ENCODE peak calls at places on chromosomes 12 and 14, in four cellular contexts. Q is endothelial cell of umbilical vein, B is mammary epithelial cell, M is PC-9. F is an unnamed sample.

GRCh38 chr14:71377099-71377498 is 469.8 kb downstream of the PCNX1 start:
- DNase-seq in B (no peak), M (no peak), Q (no peak), F (no peak)

GRCh38 chr12:108667349-108667748 is 33.7 kb upstream of the SELPLG start:
- DNase-seq in M (no peak), B (no peak), Q (no peak), F (no peak)

GRCh38 chr12:51821423-51822260 is 26.9 kb downstream of the FIGNL2 start:
- DNase-seq in M (no peak), B (no peak), Q (no peak), F (no peak)

GRCh38 chr12:52975820-52976573 is 27.1 kb downstream of the KRT18 start:
- DNase-seq in M (peak), B (peak), Q (peak), F (peak)

GRCh38 chr14:74501135-74501614 is 7.6 kb downstream of the ISCA2 start:
- DNase-seq in M (no peak), Q (peak), B (peak), F (peak)

GRCh38 chr12:106342397-106343212 is 14.9 kb upstream of the POLR3B start:
- DNase-seq in Q (peak), B (peak), M (peak), F (peak)

GRCh38 chr14:34254596-34254995 is 207.4 kb downstream of the SPTSSA start:
- DNase-seq in Q (no peak), M (no peak), B (peak), F (no peak)

GRCh38 chr12:105107176-105107496 is 395 bp upstream of the WASHC4 start:
- DNase-seq in M (no peak), Q (no peak), B (no peak), F (no peak)

GRCh38 chr14:59771577-59771976 is 99.0 kb downstream of the RTN1 start:
- DNase-seq in B (no peak), Q (peak), M (no peak), F (peak)

GRCh38 chr12:46124848-46125619 is 134.7 kb upstream of the SCAF11 start:
- DNase-seq in B (peak), Q (peak), M (peak), F (peak)

GRCh38 chr12:40162022-40162421 is 56.1 kb upstream of the SLC2A13 start:
- DNase-seq in M (no peak), Q (no peak), B (no peak), F (no peak)

GRCh38 chr12:29200586-29200985 is 51.5 kb downstream of the FAR2 start:
- DNase-seq in Q (no peak), M (no peak), B (no peak), F (no peak)

GRCh38 chr12:96522690-96523089 is 33.3 kb downstream of the CFAP54 start:
- DNase-seq in B (no peak), M (no peak), Q (no peak), F (no peak)

GRCh38 chr14:21985081-21985480 is 311.5 kb upstream of the OR4E1 start:
- DNase-seq in B (peak), Q (no peak), M (no peak), F (no peak)

GRCh38 chr12:131415781-131416180 is 295.1 kb upstream of the SFSWAP start:
- DNase-seq in M (no peak), B (no peak), Q (no peak), F (peak)

GRCh38 chr12:112798019-112798760 is 6.6 kb downstream of the RPH3A start:
- DNase-seq in Q (peak), B (no peak), M (no peak), F (peak)

GRCh38 chr14:59997496-59997895 is 77.6 kb downstream of the LRRC9 start:
- DNase-seq in B (no peak), Q (no peak), M (no peak), F (peak)

GRCh38 chr14:96284430-96284829 is 28.4 kb downstream of the BDKRB1 start:
- DNase-seq in Q (no peak), B (no peak), M (no peak), F (no peak)

GRCh38 chr12:69343357-69343756 is 4.8 kb upstream of the LYZ start:
- DNase-seq in B (no peak), M (no peak), Q (no peak), F (no peak)

GRCh38 chr12:86290615-86291014 is 34.4 kb upstream of the MGAT4C start:
- DNase-seq in Q (no peak), M (no peak), B (no peak), F (no peak)

GRCh38 chr12:13941258-13942249 is 39.8 kb downstream of the GRIN2B start:
- DNase-seq in B (peak), M (peak), Q (peak), F (peak)

GRCh38 chr12:42776396-42776795 is 186.8 kb upstream of the PRICKLE1 start:
- DNase-seq in Q (no peak), M (no peak), B (no peak), F (no peak)

GRCh38 chr12:26273811-26274210 is 78.4 kb downstream of the SSPN start:
- DNase-seq in M (no peak), Q (no peak), B (no peak), F (peak)

GRCh38 chr12:94704452-94704871 is 54.1 kb upstream of the TMCC3 start:
- DNase-seq in M (peak), Q (peak), B (peak), F (no peak)

GRCh38 chr12:48961801-48962200 is 4.5 kb upstream of the ARF3 start:
- DNase-seq in Q (no peak), B (peak), M (no peak), F (no peak)

DNA sequence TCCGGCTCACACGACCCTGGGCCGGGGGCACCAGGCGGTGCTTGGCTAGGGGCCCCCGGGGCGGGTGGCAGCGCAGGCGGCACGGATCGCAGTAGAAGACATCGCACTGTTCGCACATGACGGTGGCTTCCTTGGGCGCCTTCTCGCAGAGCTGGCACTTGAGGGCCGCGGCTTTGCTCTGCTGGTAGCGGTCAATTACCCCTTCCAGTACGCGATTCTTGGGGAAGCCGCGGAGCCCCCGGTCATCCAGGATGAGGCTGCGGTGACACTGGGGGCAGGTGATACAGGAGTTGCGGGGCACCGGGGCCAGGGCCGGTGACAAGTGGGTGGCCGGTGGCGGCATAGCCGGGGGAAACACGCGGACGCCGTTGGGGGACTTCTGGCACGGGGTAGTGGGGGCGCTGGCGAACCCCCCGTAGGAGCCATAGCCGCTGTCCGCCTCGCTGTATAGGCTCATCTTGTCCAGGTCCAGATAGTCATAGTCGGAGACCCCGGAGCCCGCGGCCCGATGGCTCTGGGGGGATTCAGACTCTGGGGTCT is 553 bp downstream of the TRIM9 start:
- DNase-seq in B (no peak), M (no peak), Q (no peak), F (peak)
- TF ChIP-seq EZH2 in B (no peak), M (no peak), Q (peak), F (no peak)

GRCh38 chr12:65824314-65824563 is at the start of gene HMGA2:
- DNase-seq in B (no peak), Q (peak), M (no peak), F (no peak)

GRCh38 chr12:65826513-65827171 is 2.4 kb downstream of the HMGA2 start:
- DNase-seq in M (peak), Q (peak), B (peak), F (peak)

GRCh38 chr12:65827827-65828231 is 3.5 kb downstream of the HMGA2 start:
- DNase-seq in Q (peak), B (no peak), M (no peak), F (no peak)

GRCh38 chr12:65825323-65825572 is 965 bp downstream of the HMGA2 start:
- DNase-seq in Q (no peak), B (no peak), M (no peak), F (no peak)

GRCh38 chr12:65825573-65826512 is 1.6 kb downstream of the HMGA2 start:
- DNase-seq in M (no peak), B (no peak), Q (peak), F (peak)
- TF ChIP-seq EZH2 in M (no peak), B (no peak), Q (no peak), F (no peak)

DNA sequence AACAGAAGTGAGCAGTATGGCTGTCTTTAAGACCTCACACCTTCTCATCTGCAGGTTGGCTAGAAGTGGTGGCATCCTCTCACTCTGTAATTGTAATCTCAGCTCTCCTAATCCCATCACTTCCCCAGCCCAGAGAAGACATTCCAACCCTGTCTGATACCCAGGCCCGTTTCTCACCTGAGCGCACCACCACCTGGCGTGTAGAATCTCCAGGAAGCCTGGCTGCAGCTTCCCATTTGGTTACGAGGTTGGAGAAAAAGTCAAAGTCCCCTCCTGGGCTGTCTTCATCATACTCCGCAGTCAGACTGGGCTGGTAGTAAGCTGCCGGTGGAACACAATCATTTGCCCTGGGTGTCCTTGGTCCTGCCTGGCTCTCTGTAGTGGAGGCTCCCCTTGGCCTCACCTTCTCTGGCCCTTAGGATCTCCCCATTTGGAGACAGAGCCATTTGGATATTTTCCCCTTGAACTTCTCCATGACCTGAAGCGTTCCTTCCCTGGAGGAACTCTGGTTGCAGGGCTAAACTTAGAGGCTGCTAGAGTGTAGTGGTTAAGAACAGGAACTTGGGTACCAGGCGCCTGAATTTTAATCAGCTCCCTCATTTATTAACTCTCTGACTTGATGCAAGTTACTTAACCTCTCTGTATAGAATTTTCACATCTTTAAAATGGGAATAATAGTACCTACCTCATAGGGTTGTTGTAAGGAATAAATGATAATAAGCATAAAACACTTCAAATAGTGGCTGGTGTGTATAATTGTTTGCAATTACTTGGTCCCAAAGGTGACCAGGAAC is 1.8 kb downstream of the SDR39U1 start:
- DNase-seq in Q (no peak), B (no peak), M (no peak), F (no peak)
- TF ChIP-seq EZH2 in Q (no peak), B (no peak), M (no peak), F (no peak)

GRCh38 chr12:101968770-101969169 is 91.4 kb downstream of the DRAM1 start:
- DNase-seq in B (peak), M (no peak), Q (no peak), F (no peak)
- TF ChIP-seq EZH2 in B (no peak), M (no peak), Q (no peak), F (no peak)

DNA sequence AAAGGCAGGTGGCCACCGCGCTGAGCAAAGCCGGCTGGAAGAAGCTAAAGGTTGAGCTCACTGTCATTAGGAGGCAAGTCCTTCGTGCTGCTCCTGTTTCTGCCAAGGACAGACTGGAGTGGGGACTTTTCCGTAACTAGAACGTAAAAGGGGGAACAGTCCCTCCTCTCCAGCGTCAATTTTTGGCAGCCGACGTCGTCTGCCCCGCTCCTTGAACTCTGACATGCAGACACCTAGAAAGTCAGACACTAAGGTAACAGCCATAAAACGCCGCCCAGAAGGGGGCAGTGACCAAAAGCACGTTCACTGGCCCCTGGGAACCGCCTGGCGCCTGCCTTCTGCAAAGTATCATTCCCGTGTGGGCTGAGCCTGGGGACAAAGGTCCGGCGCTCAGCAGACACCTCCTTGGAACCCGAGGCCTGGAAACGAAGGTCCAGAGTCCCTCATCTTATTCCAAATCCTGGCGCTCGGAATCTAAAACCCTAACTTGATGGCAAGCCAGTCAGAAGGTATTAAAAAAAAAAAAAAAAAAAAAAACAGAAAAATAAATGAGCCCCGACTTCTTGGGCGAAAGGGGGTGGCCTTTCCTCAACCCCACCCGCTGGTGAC is 1.1 kb upstream of the LRP1 start:
- DNase-seq in Q (no peak), M (peak), B (peak), F (no peak)
- TF ChIP-seq EZH2 in Q (peak), M (no peak), B (no peak), F (no peak)

GRCh38 chr12:53985358-53985899 is 483 bp downstream of the HOXC10 start:
- DNase-seq in M (no peak), B (no peak), Q (peak), F (peak)

GRCh38 chr12:53981652-53982565 is 3.0 kb upstream of the HOXC10 start:
- DNase-seq in M (no peak), Q (no peak), B (no peak), F (no peak)

GRCh38 chr12:53982616-53983579 is 2.0 kb upstream of the HOXC10 start:
- DNase-seq in B (no peak), M (no peak), Q (no peak), F (no peak)

GRCh38 chr12:53984901-53985357 is at the start of gene HOXC10:
- DNase-seq in M (peak), Q (peak), B (peak), F (peak)

DNA sequence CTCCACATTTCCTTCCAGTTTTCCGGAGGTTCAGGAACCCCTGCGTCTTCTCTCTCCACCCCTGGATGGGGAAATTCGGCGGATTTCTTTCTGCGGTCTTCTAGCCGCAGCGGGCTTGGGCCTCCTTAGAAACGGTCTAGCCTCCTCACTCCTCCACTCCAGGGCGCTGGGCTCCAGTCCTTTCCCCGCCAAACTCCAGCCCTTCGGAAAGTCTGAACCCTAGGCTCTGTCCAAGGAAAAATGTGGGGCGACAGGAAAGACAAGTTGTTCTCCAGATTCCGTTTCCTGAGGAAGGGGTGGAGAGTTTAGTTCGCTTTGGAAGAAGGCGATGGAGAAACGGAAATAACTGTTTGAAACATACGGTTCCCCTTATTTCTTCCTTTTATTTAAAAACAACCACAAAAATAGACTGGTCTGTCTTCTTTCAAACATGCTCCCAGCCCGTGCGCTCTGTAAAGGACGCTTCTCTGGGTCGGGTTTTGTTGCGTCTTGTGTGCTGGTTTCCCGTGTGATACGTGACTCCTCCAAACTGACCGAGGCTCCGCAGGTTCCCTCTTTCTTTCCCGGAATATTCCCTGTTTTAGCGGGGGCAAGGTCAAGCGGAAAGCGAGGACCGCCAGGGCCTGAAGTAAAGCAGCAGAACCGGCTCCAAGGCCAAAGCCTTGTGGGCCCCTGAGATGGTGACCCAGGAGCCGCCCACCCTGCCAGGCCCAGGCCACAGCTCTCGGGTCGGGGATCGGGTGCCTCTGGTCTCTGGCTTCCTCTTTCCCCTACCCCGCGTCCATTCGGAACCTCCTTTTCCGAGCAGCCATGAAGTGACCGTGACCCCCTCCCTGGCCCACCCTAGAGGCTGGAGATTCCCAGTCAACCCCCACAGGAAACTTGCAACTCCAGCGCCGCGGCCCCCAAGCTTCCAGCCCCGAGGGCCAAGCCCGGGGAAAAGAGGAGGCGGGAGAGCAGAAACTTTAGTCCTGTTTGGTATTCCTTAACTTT is 1.1 kb upstream of the HOXC10 start:
- DNase-seq in B (no peak), M (no peak), Q (no peak), F (no peak)
- TF ChIP-seq EZH2 in B (no peak), M (no peak), Q (peak), F (no peak)

F was measured in A673.